ENCODE peak calls at places on chromosomes 1 and 21, in four cellular contexts. G is K562, B is HCT116, O is HepG2. K is an unnamed sample.

GRCh38 chr1:27789511-27790154 is 16.6 kb downstream of the STX12 start:
- DNase-seq in B (no peak), O (no peak), G (peak), K (no peak)

GRCh38 chr1:13708380-13709010 is 8.5 kb downstream of the PRDM2 start:
- DNase-seq in O (no peak), B (no peak), G (no peak), K (no peak)

GRCh38 chr1:70196333-70196732 is 9.0 kb downstream of the LRRC40 start:
- DNase-seq in B (no peak), G (no peak), O (no peak), K (no peak)

GRCh38 chr1:171279678-171280077 is 31.4 kb downstream of the FMO1 start:
- DNase-seq in G (no peak), B (no peak), O (no peak), K (no peak)

GRCh38 chr1:113756461-113756860 is 2.8 kb downstream of the PHTF1 start:
- DNase-seq in O (no peak), B (no peak), G (no peak), K (no peak)

GRCh38 chr1:53046930-53047329 is 15.1 kb upstream of the PODN start:
- DNase-seq in O (peak), B (no peak), G (no peak), K (no peak)

GRCh38 chr1:173853074-173853473 is 14.7 kb downstream of the GAS5 start:
- DNase-seq in G (no peak), O (no peak), B (no peak), K (no peak)

GRCh38 chr1:209805341-209805781 is 581 bp downstream of the IRF6 start:
- DNase-seq in G (no peak), O (no peak), B (no peak), K (no peak)

GRCh38 chr1:227131193-227131592 is 187.1 kb downstream of the CDC42BPA start:
- DNase-seq in G (peak), O (peak), B (peak), K (no peak)

GRCh38 chr1:210597555-210598134 is 268.9 kb downstream of the HHAT start:
- DNase-seq in G (peak), O (peak), B (no peak), K (peak)

DNA sequence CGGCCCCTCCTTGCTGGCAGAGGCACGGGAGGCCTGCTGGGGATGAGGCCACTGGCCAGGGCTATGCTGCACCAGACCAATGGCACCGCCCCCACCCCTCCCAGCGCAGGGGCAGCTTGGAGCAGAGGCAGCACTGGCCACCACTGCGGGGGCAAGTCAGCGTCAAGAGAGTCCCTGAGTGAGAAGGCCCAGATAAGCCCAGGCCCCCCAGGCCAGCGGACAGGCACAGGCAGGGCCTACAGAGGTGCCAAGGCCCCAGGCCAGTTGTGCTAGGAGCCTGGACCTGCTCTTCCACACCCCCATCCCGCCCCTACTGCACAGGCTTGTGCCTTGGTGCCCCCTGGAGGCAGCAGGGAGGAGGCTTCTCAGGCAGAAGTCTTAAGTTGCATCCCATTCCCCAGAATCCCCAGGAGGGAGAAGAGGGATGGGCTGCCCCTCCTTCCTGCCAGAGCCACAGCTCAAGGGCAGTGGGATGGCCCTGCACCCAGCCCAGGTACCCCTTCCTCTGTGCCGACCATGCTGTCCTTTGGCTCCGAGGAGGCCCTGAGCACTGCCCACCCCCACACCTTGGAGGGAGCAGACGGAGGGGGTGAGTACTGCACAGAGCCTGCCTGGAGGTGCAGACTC is 35.8 kb downstream of the EPHX1 start:
- DNase-seq in B (peak), O (peak), G (peak), K (peak)
- TF ChIP-seq JUND in B (no peak), O (no peak), G (no peak), K (no peak)

DNA sequence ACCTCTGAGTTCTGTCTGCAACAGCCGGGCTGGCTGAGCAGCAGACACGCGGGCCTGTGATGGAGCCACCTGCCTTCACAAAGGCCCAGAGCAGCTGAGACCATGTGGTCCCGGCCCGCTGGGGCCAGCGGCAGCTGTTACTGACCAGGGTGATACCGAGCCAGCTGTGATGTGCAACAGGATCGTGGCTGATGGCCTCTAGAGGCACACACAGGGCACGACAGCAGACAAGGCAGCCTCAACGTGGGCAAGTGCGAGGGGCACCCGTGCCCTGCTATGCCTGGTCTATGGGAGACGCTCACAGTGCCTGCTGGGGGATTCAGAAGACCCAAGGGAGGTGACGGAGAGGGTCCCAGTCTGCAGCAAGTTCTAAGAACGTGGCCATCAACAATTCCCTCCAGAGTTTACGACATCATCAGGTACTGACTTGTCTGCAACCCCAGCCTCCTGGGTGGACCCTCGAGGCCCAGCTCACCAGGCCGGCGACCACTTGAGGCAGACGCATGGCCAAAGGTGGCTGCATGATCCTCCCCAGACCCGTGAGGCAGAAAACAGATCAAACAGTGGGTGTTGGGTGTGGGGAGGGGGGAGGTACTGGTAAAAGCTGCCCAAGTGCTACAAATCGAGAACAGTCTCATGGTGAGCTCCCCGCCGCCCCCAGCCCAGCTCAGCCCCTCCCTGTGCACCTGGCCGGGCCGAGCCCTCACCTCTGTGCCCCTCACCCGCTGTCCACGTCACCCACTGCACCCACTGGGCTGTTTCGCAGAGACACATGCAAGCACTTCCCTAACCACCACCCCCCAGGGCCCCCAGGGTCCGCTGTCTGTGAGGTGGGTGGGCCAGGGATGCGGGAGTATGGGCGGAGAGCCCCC is 6.0 kb downstream of the POFUT2 start:
- DNase-seq in O (no peak), B (no peak), G (no peak), K (no peak)
- TF ChIP-seq JUND in O (no peak), B (no peak), G (no peak), K (no peak)

GRCh38 chr21:23861908-23862504 is 1745.3 kb downstream of the MRPL39 start:
- DNase-seq in B (no peak), G (no peak), O (no peak), K (no peak)
- TF ChIP-seq JUND in B (no peak), G (no peak), O (no peak), K (no peak)

GRCh38 chr1:179917601-179918429 is 35.7 kb downstream of the TOR1AIP1 start:
- DNase-seq in O (no peak), G (no peak), B (no peak), K (no peak)

GRCh38 chr1:179923044-179923443 is 31.6 kb upstream of the CEP350 start:
- DNase-seq in O (no peak), B (no peak), G (no peak), K (no peak)

GRCh38 chr1:179924268-179924667 is 30.3 kb upstream of the CEP350 start:
- DNase-seq in B (no peak), G (no peak), O (no peak), K (no peak)

GRCh38 chr1:179921981-179922380 is 32.6 kb upstream of the CEP350 start:
- DNase-seq in B (no peak), G (no peak), O (no peak), K (no peak)

GRCh38 chr1:179921472-179921871 is 33.1 kb upstream of the CEP350 start:
- DNase-seq in O (no peak), B (no peak), G (no peak), K (no peak)
- TF ChIP-seq JUND in O (no peak), B (no peak), G (no peak), K (no peak)

DNA sequence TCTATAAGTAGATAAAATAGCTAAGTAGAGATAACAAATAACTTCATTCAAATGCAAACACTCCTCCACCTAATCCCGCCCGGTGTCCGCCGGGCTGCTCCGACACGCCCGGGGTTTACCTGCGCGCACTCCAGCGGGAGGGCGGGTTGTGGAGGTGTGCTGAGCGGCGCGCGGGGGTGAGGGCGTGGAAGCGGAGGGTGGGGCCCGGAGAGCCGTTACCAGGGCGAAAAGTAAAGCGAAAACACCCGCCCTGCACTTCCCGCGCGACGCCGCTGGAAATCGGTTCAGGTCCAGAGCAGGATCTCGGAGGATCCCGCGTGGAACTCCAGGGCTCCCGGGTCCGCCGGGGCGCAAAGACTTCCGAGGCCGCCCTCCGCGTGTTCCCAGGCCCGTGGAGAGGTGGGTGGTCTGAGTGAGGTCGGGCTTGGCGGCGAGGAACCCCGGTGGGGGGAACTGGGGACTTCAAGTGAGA is 1.8 kb upstream of the ATF3 start:
- DNase-seq in O (no peak), B (no peak), G (no peak), K (peak)
- TF ChIP-seq JUND in O (no peak), B (no peak), G (no peak), K (no peak)

DNA sequence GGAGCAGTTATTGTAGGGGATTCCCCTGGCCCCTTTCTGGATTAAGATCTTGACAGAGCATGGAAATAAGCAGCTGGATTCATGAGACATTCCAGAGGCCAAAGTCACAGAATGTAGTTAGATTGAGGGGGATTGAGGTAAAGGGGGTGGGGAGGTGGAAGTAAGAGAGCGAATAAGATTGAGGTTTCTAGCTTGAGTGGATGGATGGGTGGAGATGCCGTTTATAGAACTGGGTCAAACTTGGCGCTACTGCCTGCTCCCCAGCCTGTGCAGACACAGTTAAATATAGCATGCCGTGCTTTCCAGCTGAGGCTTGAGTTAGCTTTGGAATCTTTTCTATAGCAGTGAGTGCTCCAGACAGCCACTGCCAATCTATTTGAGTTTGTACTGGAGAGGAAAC is 85.6 kb downstream of the DYRK1A start:
- DNase-seq in B (no peak), G (no peak), O (no peak), K (no peak)
- TF ChIP-seq JUND in B (no peak), G (no peak), O (no peak), K (no peak)

GRCh38 chr1:167781558-167781957 is 59.8 kb downstream of the MPZL1 start:
- DNase-seq in G (no peak), O (no peak), B (no peak), K (no peak)
- TF ChIP-seq JUND in G (no peak), O (no peak), B (no peak), K (no peak)

GRCh38 chr1:186609183-186609582 is 71.0 kb downstream of the PTGS2 start:
- DNase-seq in B (no peak), O (no peak), G (no peak), K (no peak)

DNA sequence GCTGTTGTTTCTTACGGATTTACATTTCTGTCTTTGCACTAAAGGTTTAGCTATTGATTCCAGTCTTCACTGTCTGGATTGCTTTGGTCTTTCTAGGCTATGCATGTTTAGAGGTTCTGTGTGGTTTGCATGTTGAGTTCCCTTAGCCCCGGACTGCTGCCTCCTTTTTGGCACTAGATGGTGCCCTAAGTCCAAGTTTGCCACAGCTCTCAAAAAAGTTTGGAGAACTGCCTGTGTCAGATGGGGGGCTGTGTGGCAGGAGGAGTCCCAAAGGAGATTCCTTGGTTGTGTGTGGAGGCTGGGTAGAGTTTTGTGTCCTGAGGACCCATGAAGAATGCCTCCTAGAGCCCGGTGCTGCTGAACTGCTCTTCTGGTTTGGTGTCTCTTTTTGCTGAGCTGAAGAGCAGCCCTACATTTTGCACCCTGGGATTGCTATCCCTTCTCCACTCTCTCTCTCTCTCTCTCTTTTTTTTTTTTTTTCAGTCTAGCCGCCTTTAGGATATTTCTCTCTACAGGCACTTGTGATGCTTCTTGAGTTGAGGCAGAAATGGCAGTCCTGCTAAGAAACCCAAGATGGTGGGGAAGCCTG is 74.4 kb downstream of the PTGS2 start:
- DNase-seq in O (peak), G (no peak), B (peak), K (peak)
- TF ChIP-seq JUND in O (no peak), G (no peak), B (no peak), K (no peak)

GRCh38 chr1:111465754-111466153 is 8.0 kb upstream of the C1orf162 start:
- DNase-seq in O (no peak), B (no peak), G (no peak), K (no peak)

GRCh38 chr1:111467805-111468716 is 5.7 kb upstream of the C1orf162 start:
- DNase-seq in O (no peak), B (no peak), G (peak), K (no peak)

GRCh38 chr1:111468717-111469100 is 5.1 kb upstream of the C1orf162 start:
- DNase-seq in B (no peak), G (no peak), O (no peak), K (no peak)

GRCh38 chr1:111469539-111469938 is 4.2 kb upstream of the C1orf162 start:
- DNase-seq in G (no peak), O (no peak), B (no peak), K (no peak)

DNA sequence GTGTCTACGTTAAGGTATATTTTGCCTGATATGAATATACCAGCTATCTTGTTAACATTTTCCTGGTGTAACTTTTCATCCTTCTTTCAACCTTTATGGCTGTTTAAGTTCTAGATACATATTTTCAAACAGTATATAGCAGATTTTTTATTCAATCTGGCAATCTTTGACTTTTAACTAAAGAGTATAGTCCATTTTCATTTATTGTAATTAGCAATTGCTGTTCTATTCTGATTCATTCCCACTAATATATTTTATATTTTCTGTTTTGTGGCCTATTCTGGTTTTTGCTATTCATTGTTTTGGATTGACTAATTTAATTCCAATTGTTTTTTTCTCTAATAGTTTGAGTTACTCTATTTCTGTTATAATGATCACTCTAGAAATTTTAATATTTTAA is 7.3 kb upstream of the C1orf162 start:
- DNase-seq in O (no peak), G (no peak), B (no peak), K (no peak)
- TF ChIP-seq JUND in O (no peak), G (no peak), B (no peak), K (no peak)

K was measured in T47D.